ENCODE peak calls at places on chromosomes 7 and 10, in eight cellular contexts. K is Right ventricle myocardium superior; L is activated T-helper 1 cell treated with anti-CD3 and anti-CD28 coated beads, Interleukin-12 subunit alpha, Interleukin-12 subunit beta, Interleukin-2, Interleukin-4 antibody, amounts not matched to agents 30 ng/mL and 10 ng/mL and 1 ng/mL, durations not matched to agents 14 hours and 24 hours and 36 hours; J is activated CD4-positive, alpha-beta T cell treated with anti-CD3 and anti-CD28 coated beads, Interleukin-2, amount 50 U/mL, for 48 hours; W is nucleus accumbens; C is nephron progenitor cell; H is hypothalamus; E is PC-3. F is an unnamed sample.

GRCh38 chr10:28320799-28321198 is 17.9 kb upstream of the MPP7 start:
- DNase-seq in K (no peak), L (no peak), J (no peak), W (no peak), C (no peak), H (no peak), E (no peak), F (no peak)

GRCh38 chr10:5648494-5649457 is 17.6 kb downstream of the ASB13 start:
- DNase-seq in K (no peak), L (no peak), J (no peak), W (no peak), C (no peak), H (no peak), E (no peak), F (no peak)

GRCh38 chr7:143958781-143959180 is 4.1 kb downstream of the OR2F1 start:
- DNase-seq in K (no peak), L (no peak), J (no peak), W (no peak), C (no peak), H (no peak), E (no peak), F (no peak)

GRCh38 chr10:119087271-119087897 is 6.8 kb upstream of the EIF3A start:
- DNase-seq in K (no peak), L (no peak), J (no peak), W (no peak), C (no peak), H (no peak), E (no peak), F (no peak)

GRCh38 chr10:90849956-90850749 is 7.7 kb downstream of the HTR7 start:
- DNase-seq in K (no peak), L (no peak), J (no peak), W (no peak), C (no peak), H (no peak), E (peak; percentile 43), F (no peak)

GRCh38 chr10:113108180-113108835 is 158.3 kb downstream of the TCF7L2 start:
- DNase-seq in K (no peak), L (no peak), J (peak; percentile 52), W (peak; percentile 9), C (peak; percentile 63), H (peak; percentile 8), E (peak; percentile 13), F (no peak)

GRCh38 chr7:108118959-108119358 is 11.2 kb downstream of the LAMB4 start:
- DNase-seq in K (no peak), L (no peak), J (no peak), W (no peak), C (no peak), H (no peak), E (no peak), F (no peak)

GRCh38 chr7:140143997-140144396 is 32.8 kb downstream of the KDM7A start:
- DNase-seq in K (no peak), L (no peak), J (no peak), W (no peak), C (no peak), H (no peak), E (no peak), F (no peak)

GRCh38 chr10:21715531-21716195 is 181.6 kb downstream of the MLLT10 start:
- DNase-seq in K (no peak), L (no peak), J (no peak), W (no peak), C (no peak), H (no peak), E (peak; percentile 41), F (no peak)

GRCh38 chr10:13099666-13100348 is at the start of gene OPTN:
- DNase-seq in K (peak; percentile 85), L (peak; percentile 73), J (peak; percentile 82), W (peak; percentile 70), C (peak; percentile 82), H (peak; percentile 68), E (peak; percentile 59), F (peak; percentile 64)

GRCh38 chr10:122113161-122113944 is 124.4 kb downstream of the TACC2 start:
- DNase-seq in K (peak; percentile 79), L (no peak), J (peak; percentile 13), W (no peak), C (peak; percentile 73), H (no peak), E (peak; percentile 67), F (no peak)

GRCh38 chr7:93043393-93043985 is 74.3 kb downstream of the SAMD9 start:
- DNase-seq in K (peak; percentile 48), L (no peak), J (no peak), W (no peak), C (peak; percentile 74), H (no peak), E (no peak), F (no peak)

GRCh38 chr10:70566515-70567290 is 35.8 kb downstream of the PRF1 start:
- DNase-seq in K (no peak), L (no peak), J (no peak), W (no peak), C (no peak), H (no peak), E (no peak), F (no peak)

GRCh38 chr7:142566291-142566690 is 183.0 kb upstream of the PRSS1 start:
- DNase-seq in K (no peak), L (no peak), J (no peak), W (no peak), C (no peak), H (no peak), E (no peak), F (no peak)

GRCh38 chr7:100486753-100487446 is 3.2 kb downstream of the NYAP1 start:
- DNase-seq in K (no peak), L (no peak), J (no peak), W (no peak), C (no peak), H (no peak), E (peak; percentile 16), F (no peak)

GRCh38 chr7:124086843-124087242 is 54.0 kb upstream of the TMEM229A start:
- DNase-seq in K (no peak), L (no peak), J (no peak), W (no peak), C (no peak), H (no peak), E (no peak), F (no peak)

GRCh38 chr10:52769966-52770365 is 2.6 kb downstream of the MBL2 start:
- DNase-seq in K (no peak), L (no peak), J (no peak), W (no peak), C (no peak), H (no peak), E (no peak), F (no peak)

GRCh38 chr7:131976411-131976810 is 420.0 kb upstream of the PODXL start:
- DNase-seq in K (no peak), L (no peak), J (no peak), W (no peak), C (no peak), H (no peak), E (no peak), F (no peak)

GRCh38 chr7:69042138-69042537 is 556.1 kb upstream of the AUTS2 start:
- DNase-seq in K (no peak), L (no peak), J (no peak), W (no peak), C (no peak), H (no peak), E (no peak), F (no peak)

GRCh38 chr7:141715794-141716689 is 7.9 kb downstream of the WEE2 start:
- DNase-seq in K (no peak), L (no peak), J (no peak), W (no peak), C (no peak), H (no peak), E (no peak), F (no peak)

GRCh38 chr7:158361326-158361946 is 226.2 kb downstream of the PTPRN2 start:
- DNase-seq in K (no peak), L (no peak), J (no peak), W (no peak), C (no peak), H (no peak), E (no peak), F (no peak)

GRCh38 chr10:69202332-69202731 is 17.8 kb upstream of the HKDC1 start:
- DNase-seq in K (no peak), L (no peak), J (no peak), W (no peak), C (no peak), H (no peak), E (no peak), F (no peak)

GRCh38 chr10:125004571-125005311 is 62.8 kb downstream of the ZRANB1 start:
- DNase-seq in K (no peak), L (no peak), J (no peak), W (no peak), C (no peak), H (no peak), E (no peak), F (no peak)

GRCh38 chr7:2510909-2511768 is 8.4 kb upstream of the LFNG start:
- DNase-seq in K (peak; percentile 73), L (peak; percentile 25), J (peak; percentile 69), W (no peak), C (no peak), H (no peak), E (peak; percentile 46), F (peak; percentile 74)

GRCh38 chr7:123712619-123713018 is 36.2 kb downstream of the WASL start:
- DNase-seq in K (no peak), L (no peak), J (no peak), W (no peak), C (no peak), H (no peak), E (no peak), F (no peak)

GRCh38 chr7:69871213-69871885 is 273.1 kb downstream of the AUTS2 start:
- DNase-seq in K (no peak), L (no peak), J (no peak), W (no peak), C (no peak), H (no peak), E (peak; percentile 1), F (no peak)

GRCh38 chr10:4074559-4075407 is 289.8 kb upstream of the KLF6 start:
- DNase-seq in K (no peak), L (no peak), J (no peak), W (no peak), C (no peak), H (no peak), E (no peak), F (no peak)

GRCh38 chr10:75401569-75402485 is at the start of gene ZNF503:
- DNase-seq in K (peak; percentile 98), L (no peak), J (peak; percentile 67), W (peak; percentile 88), C (peak; percentile 93), H (peak; percentile 86), E (peak; percentile 100), F (peak; percentile 61)

GRCh38 chr7:73646785-73647724 is 20.6 kb upstream of the VPS37D start:
- DNase-seq in K (no peak), L (no peak), J (no peak), W (no peak), C (no peak), H (no peak), E (no peak), F (no peak)

GRCh38 chr10:124259139-124259825 is 159.4 kb downstream of the OAT start:
- DNase-seq in K (no peak), L (no peak), J (peak; percentile 9), W (no peak), C (no peak), H (no peak), E (peak; percentile 8), F (no peak)

GRCh38 chr10:59588791-59589190 is 120.9 kb downstream of the SLC16A9 start:
- DNase-seq in K (no peak), L (no peak), J (no peak), W (no peak), C (no peak), H (no peak), E (peak; percentile 30), F (no peak)

GRCh38 chr7:107387077-107387476 is 82.8 kb upstream of the GPR22 start:
- DNase-seq in K (peak; percentile 74), L (no peak), J (no peak), W (no peak), C (peak; percentile 47), H (no peak), E (no peak), F (no peak)

GRCh38 chr10:120475844-120476791 is 19.1 kb downstream of the PLPP4 start:
- DNase-seq in K (no peak), L (no peak), J (no peak), W (no peak), C (no peak), H (no peak), E (no peak), F (no peak)

GRCh38 chr10:32788359-32788758 is 169.7 kb downstream of the ITGB1 start:
- DNase-seq in K (no peak), L (no peak), J (no peak), W (no peak), C (no peak), H (no peak), E (no peak), F (no peak)

F was measured in stimulated activated naive B cell treated with anti-CD40 and anti-IgM and Interleukin-4, amounts not matched to agents 10 μg/mL and 1 μg/mL and 100 μg/mL, for 72 hours.